ENCODE peak calls at places on chromosomes 5 and 9, in five cellular contexts. J, R, D, B and X are unnamed samples.

GRCh38 chr5:64333891-64334290 is 168.2 kb downstream of the RNF180 start:
- DNase-seq in R (no peak), D (no peak), J (no peak), B (no peak), X (no peak)

GRCh38 chr9:92245005-92245797 is 48.3 kb downstream of the IARS1 start:
- DNase-seq in B (peak), D (no peak), J (no peak), R (peak), X (no peak)

GRCh38 chr9:16245756-16246440 is 624.6 kb downstream of the BNC2 start:
- DNase-seq in B (no peak), D (no peak), J (no peak), R (peak), X (no peak)

GRCh38 chr9:125145425-125145824 is 2.1 kb upstream of the SCAI start:
- DNase-seq in D (no peak), B (no peak), J (no peak), R (peak), X (no peak)

GRCh38 chr5:103942587-103943186 is 380.1 kb upstream of the NUDT12 start:
- DNase-seq in B (no peak), D (no peak), R (no peak), J (no peak), X (no peak)

GRCh38 chr9:127182901-127183746 is 60.7 kb upstream of the ANGPTL2 start:
- DNase-seq in R (peak), B (no peak), J (no peak), D (no peak), X (no peak)

GRCh38 chr5:170572453-170572852 is 68.6 kb downstream of the KCNIP1 start:
- DNase-seq in D (no peak), B (no peak), J (no peak), R (peak), X (peak)

GRCh38 chr5:169742773-169743296 is 105.8 kb downstream of the DOCK2 start:
- DNase-seq in R (peak), B (peak), D (no peak), J (no peak), X (no peak)

GRCh38 chr5:84450617-84451414 is 66.1 kb upstream of the EDIL3 start:
- DNase-seq in D (no peak), R (peak), J (no peak), B (no peak), X (no peak)

GRCh38 chr9:73093740-73094379 is 57.8 kb upstream of the ANXA1 start:
- DNase-seq in D (no peak), R (peak), J (no peak), B (peak), X (no peak)

GRCh38 chr5:126007841-126008240 is 415.4 kb upstream of the GRAMD2B start:
- DNase-seq in J (no peak), D (no peak), R (peak), B (no peak), X (no peak)

GRCh38 chr9:82776508-82776907 is 286.4 kb downstream of the RASEF start:
- DNase-seq in J (no peak), D (no peak), R (no peak), B (no peak), X (no peak)

GRCh38 chr5:94788527-94788926 is 170.1 kb downstream of the SLF1 start:
- DNase-seq in R (no peak), D (no peak), B (no peak), J (no peak), X (no peak)

GRCh38 chr5:80369521-80369920 is 38.3 kb upstream of the ZFYVE16 start:
- DNase-seq in B (no peak), D (no peak), R (no peak), J (no peak), X (no peak)

GRCh38 chr9:91160181-91160580 is 201.5 kb downstream of the AUH start:
- DNase-seq in D (no peak), B (no peak), J (no peak), R (no peak), X (no peak)

GRCh38 chr5:30502277-30502676 is 691.2 kb upstream of the CDH6 start:
- DNase-seq in D (no peak), R (no peak), B (peak), J (peak), X (no peak)

GRCh38 chr9:72980183-72980582 is 27.3 kb upstream of the ALDH1A1 start:
- DNase-seq in D (no peak), R (no peak), J (no peak), B (no peak), X (no peak)

GRCh38 chr9:18795947-18796705 is 236.9 kb downstream of the SAXO1 start:
- DNase-seq in J (peak), R (peak), B (no peak), D (no peak), X (no peak)

GRCh38 chr5:66440202-66440680 is 156.0 kb upstream of the MAST4 start:
- DNase-seq in B (peak), J (no peak), R (peak), D (no peak), X (no peak)

GRCh38 chr5:124438390-124439380 is 307.8 kb downstream of the ZNF608 start:
- DNase-seq in B (no peak), R (no peak), J (no peak), D (no peak), X (no peak)

GRCh38 chr9:104826911-104827310 is 63.0 kb downstream of the NIPSNAP3B start:
- DNase-seq in D (no peak), J (no peak), R (no peak), B (no peak), X (no peak)

GRCh38 chr5:373710-374602 is 52.4 kb downstream of the AHRR start:
- DNase-seq in R (peak), B (no peak), J (no peak), D (no peak), X (peak)

GRCh38 chr9:126482361-126483044 is 131.2 kb upstream of the LMX1B start:
- DNase-seq in J (no peak), R (no peak), B (no peak), D (no peak), X (no peak)

GRCh38 chr9:84169240-84169639 is 171.3 kb downstream of the SLC28A3 start:
- DNase-seq in J (no peak), B (peak), R (peak), D (no peak), X (no peak)